ENCODE peak calls at places on chromosomes 11 and 22, in five cellular contexts. M is IMR-90, E is H1, T is H9, N is mesendoderm. V is an unnamed sample.

GRCh38 chr11:46916669-46917108 is 1.7 kb downstream of the LRP4 start:
- DNase-seq in M (peak; percentile 78), E (peak; percentile 69), T (peak; percentile 70), N (peak; percentile 92), V (no peak)

GRCh38 chr22:23058063-23058462 is 12.3 kb upstream of the GNAZ start:
- DNase-seq in M (no peak), E (peak; percentile 41), T (peak; percentile 22), N (no peak), V (no peak)

GRCh38 chr11:201936-202335 is 5.3 kb downstream of the BET1L start:
- DNase-seq in M (no peak), E (no peak), T (no peak), N (no peak), V (no peak)

GRCh38 chr11:112163875-112164521 is at the start of gene IL18:
- DNase-seq in M (no peak), E (peak; percentile 57), T (peak; percentile 67), N (peak; percentile 56), V (no peak)

GRCh38 chr11:94325681-94326080 is 21.3 kb downstream of the IZUMO1R start:
- DNase-seq in M (peak; percentile 19), E (peak; percentile 94), T (peak; percentile 85), N (peak; percentile 83), V (peak; percentile 6)

GRCh38 chr11:62892077-62892922 is 11.6 kb downstream of the SLC3A2 start:
- DNase-seq in M (no peak), E (no peak), T (no peak), N (no peak), V (no peak)

GRCh38 chr22:17929909-17930308 is 94.5 kb downstream of the MICAL3 start:
- DNase-seq in M (no peak), E (no peak), T (no peak), N (no peak), V (no peak)

GRCh38 chr22:49619301-49619700 is 208.4 kb downstream of the BRD1 start:
- DNase-seq in M (no peak), E (no peak), T (no peak), N (no peak), V (no peak)

GRCh38 chr11:78444726-78445125 is 27.1 kb upstream of the GAB2 start:
- DNase-seq in M (no peak), E (no peak), T (no peak), N (no peak), V (no peak)

GRCh38 chr11:31499576-31500178 is 9.7 kb downstream of the IMMP1L start:
- DNase-seq in M (peak; percentile 63), E (no peak), T (no peak), N (no peak), V (no peak)

GRCh38 chr11:99325807-99326206 is 305.1 kb downstream of the CNTN5 start:
- DNase-seq in M (peak; percentile 89), E (no peak), T (no peak), N (peak; percentile 20), V (no peak)

GRCh38 chr11:108343714-108344113 is 120.8 kb downstream of the ATM start:
- DNase-seq in M (no peak), E (no peak), T (no peak), N (no peak), V (no peak)

GRCh38 chr11:110000045-110000502 is 93.1 kb upstream of the ZC3H12C start:
- DNase-seq in M (peak; percentile 99), E (no peak), T (no peak), N (no peak), V (no peak)

GRCh38 chr22:39253427-39254070 is 8.8 kb upstream of the PDGFB start:
- DNase-seq in M (peak; percentile 89), E (no peak), T (no peak), N (peak; percentile 86), V (no peak)

GRCh38 chr11:92302766-92303165 is 78.1 kb downstream of the FAT3 start:
- DNase-seq in M (peak; percentile 18), E (no peak), T (no peak), N (no peak), V (no peak)

GRCh38 chr11:100890779-100891178 is 203.7 kb downstream of the ARHGAP42 start:
- DNase-seq in M (peak; percentile 98), E (no peak), T (no peak), N (peak; percentile 96), V (no peak)

GRCh38 chr11:70671083-70671482 is 272.8 kb downstream of the CTTN start:
- DNase-seq in M (no peak), E (no peak), T (peak; percentile 39), N (peak; percentile 47), V (no peak)

GRCh38 chr11:128498846-128499245 is 88.5 kb downstream of the ETS1 start:
- DNase-seq in M (peak; percentile 67), E (no peak), T (no peak), N (peak; percentile 80), V (no peak)

GRCh38 chr22:44723801-44724200 is 21.8 kb downstream of the PRR5 start:
- DNase-seq in M (peak; percentile 49), E (no peak), T (no peak), N (peak; percentile 62), V (no peak)

GRCh38 chr11:134032031-134032430 is 36.8 kb upstream of the JAM3 start:
- DNase-seq in M (no peak), E (no peak), T (no peak), N (no peak), V (no peak)

GRCh38 chr11:22774716-22775115 is 54.9 kb downstream of the SVIP start:
- DNase-seq in M (no peak), E (no peak), T (no peak), N (no peak), V (no peak)

GRCh38 chr11:46977940-46978595 is 41.5 kb downstream of the CSTPP1 start:
- DNase-seq in M (peak; percentile 52), E (no peak), T (no peak), N (peak; percentile 16), V (no peak)

GRCh38 chr11:129591527-129591926 is 215.9 kb downstream of the BARX2 start:
- DNase-seq in M (no peak), E (no peak), T (no peak), N (no peak), V (no peak)

GRCh38 chr11:1888811-1889526 is 2.7 kb downstream of the PRR33 start:
- DNase-seq in M (no peak), E (no peak), T (no peak), N (no peak), V (no peak)

GRCh38 chr11:17700991-17701390 is 18.4 kb upstream of the MYOD1 start:
- DNase-seq in M (no peak), E (no peak), T (no peak), N (no peak), V (no peak)

GRCh38 chr11:131724436-131724995 is 354.1 kb downstream of the NTM start:
- DNase-seq in M (no peak), E (no peak), T (no peak), N (no peak), V (no peak)

GRCh38 chr11:64631675-64632074 is 40.7 kb downstream of the SLC22A12 start:
- DNase-seq in M (no peak), E (no peak), T (no peak), N (no peak), V (no peak)

GRCh38 chr11:73034777-73035176 is 107.3 kb downstream of the FCHSD2 start:
- DNase-seq in M (no peak), E (no peak), T (no peak), N (no peak), V (no peak)

GRCh38 chr11:43680521-43681505 is at the start of gene HSD17B12:
- DNase-seq in M (peak; percentile 99), E (peak; percentile 97), T (peak; percentile 100), N (peak; percentile 100), V (peak; percentile 95)
- H3K23ac ChIP-seq in M (peak within 1 kb of the TSS; percentile 95), E (no peak within 1 kb of the TSS), T (no peak within 1 kb of the TSS), N (peak within 1 kb of the TSS; percentile 94), V (peak within 1 kb of the TSS; percentile 93)

GRCh38 chr11:114308689-114309089 is 12.5 kb downstream of the NNMT start:
- DNase-seq in M (no peak), E (no peak), T (no peak), N (no peak), V (no peak)

GRCh38 chr11:114304969-114305368 is 8.8 kb downstream of the NNMT start:
- DNase-seq in M (no peak), E (no peak), T (no peak), N (no peak), V (no peak)

GRCh38 chr11:114310095-114310494 is 13.9 kb downstream of the NNMT start:
- DNase-seq in M (no peak), E (no peak), T (no peak), N (no peak), V (no peak)

GRCh38 chr11:114309517-114309916 is 13.3 kb downstream of the NNMT start:
- DNase-seq in M (no peak), E (no peak), T (no peak), N (no peak), V (no peak)

DNA sequence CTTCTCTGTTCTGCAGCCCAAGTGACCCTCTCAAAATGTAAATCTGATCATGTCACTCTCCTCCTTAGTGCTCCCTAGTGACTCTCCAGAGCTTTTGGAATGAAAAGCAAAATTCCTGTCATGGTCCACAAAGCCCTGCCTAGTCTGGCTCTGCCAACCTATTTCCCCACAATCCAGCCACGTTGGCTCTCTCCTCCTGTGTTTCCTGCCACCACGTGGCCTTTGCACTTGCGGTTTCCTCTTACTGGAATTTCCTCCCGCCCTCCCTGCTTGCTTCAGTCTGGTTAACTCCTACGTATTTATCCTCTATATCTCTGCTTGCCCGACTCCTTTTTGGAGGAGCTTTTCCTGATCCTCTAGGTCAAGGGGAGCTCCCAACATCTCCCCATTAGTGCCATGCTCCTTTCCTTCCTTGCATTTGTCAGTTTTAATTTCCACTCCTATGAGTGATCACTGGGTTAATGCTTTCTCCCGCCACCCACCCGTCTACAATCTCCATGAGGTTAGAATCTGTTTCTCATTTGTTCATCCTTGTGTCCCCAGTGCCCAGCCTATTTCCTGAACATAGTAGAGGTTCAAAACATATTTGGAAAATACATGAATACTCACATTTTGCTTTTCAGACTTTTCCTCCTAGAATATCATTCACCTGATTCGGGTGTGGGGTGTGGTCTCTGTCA is 11.5 kb downstream of the NNMT start:
- DNase-seq in M (peak; percentile 59), E (no peak), T (no peak), N (no peak), V (no peak)
- H2AK5ac ChIP-seq in M (no peak overlapping the region), E (no peak overlapping the region), T (no peak overlapping the region), N (no peak overlapping the region), V (no peak overlapping the region)

GRCh38 chr11:114162719-114163123 is 103.2 kb downstream of the ZBTB16 start:
- DNase-seq in M (peak; percentile 94), E (no peak), T (no peak), N (no peak), V (no peak)
- H2BK120ac ChIP-seq in M (no peak overlapping the region), E (no peak overlapping the region), T (no peak overlapping the region), N (no peak overlapping the region), V (no peak overlapping the region)

GRCh38 chr22:35202376-35202775 is 54.9 kb upstream of the HMGXB4 start:
- DNase-seq in M (no peak), E (no peak), T (no peak), N (no peak), V (no peak)
- H3K23ac ChIP-seq in M (no peak overlapping the region), E (no peak overlapping the region), T (no peak overlapping the region), N (no peak overlapping the region), V (no peak overlapping the region)

DNA sequence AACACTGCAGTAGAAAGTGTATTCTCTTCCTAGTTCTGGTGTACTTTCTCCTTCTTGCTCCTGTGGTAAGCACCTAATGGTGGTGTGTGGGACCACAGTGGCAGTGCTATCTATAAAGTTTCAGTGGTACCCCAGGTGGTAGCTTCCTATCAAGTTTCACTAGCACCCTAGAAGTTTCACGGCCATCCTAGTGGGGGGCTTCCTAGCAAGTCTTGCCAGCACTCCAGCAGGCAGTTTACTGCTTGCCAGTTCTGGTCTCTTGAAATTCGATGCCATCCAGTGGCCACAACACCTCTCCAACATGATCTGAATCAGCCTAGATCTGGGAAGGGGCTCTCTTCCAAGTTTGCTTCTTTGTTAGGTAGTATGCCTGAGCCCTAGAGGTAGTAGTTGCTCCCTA is 229.6 kb downstream of the SWAP70 start:
- DNase-seq in M (peak; percentile 21), E (peak; percentile 53), T (peak; percentile 40), N (peak; percentile 55), V (no peak)
- H2AK5ac ChIP-seq in M (peak overlapping the region; percentile 10), E (no peak overlapping the region), T (no peak overlapping the region), N (no peak overlapping the region), V (no peak overlapping the region)